ENCODE peak calls at places on chromosome 14, in five cellular contexts. F is mammary epithelial cell, W is neural progenitor cell, T is D721Med, V is WTC11. H is an unnamed sample.

GRCh38 chr14:64074961-64075619 is 219.1 kb downstream of the ESR2 start:
- DNase-seq in F (peak), W (no peak), T (no peak), V (no peak), H (no peak)

GRCh38 chr14:37931998-37932397 is 275.7 kb upstream of the SSTR1 start:
- DNase-seq in F (no peak), W (no peak), T (no peak), V (no peak), H (peak)

GRCh38 chr14:32593290-32593942 is 264.3 kb downstream of the AKAP6 start:
- DNase-seq in F (peak), W (no peak), T (no peak), V (no peak), H (no peak)

GRCh38 chr14:92176476-92176875 is 54.7 kb downstream of the CPSF2 start:
- DNase-seq in F (peak), W (no peak), T (no peak), V (no peak), H (no peak)

GRCh38 chr14:104432611-104433231 is 146.8 kb upstream of the C14orf180 start:
- DNase-seq in F (no peak), W (no peak), T (no peak), V (peak), H (no peak)

GRCh38 chr14:32252030-32252670 is 49.1 kb upstream of the RNU6-8 start:
- DNase-seq in F (peak), W (peak), T (peak), V (peak), H (peak)

GRCh38 chr14:75634848-75635247 is 25.8 kb downstream of the ERG28 start:
- DNase-seq in F (peak), W (no peak), T (no peak), V (no peak), H (no peak)

GRCh38 chr14:63478024-63478423 is 65.2 kb downstream of the PPP2R5E start:
- DNase-seq in F (no peak), W (no peak), T (no peak), V (no peak), H (no peak)

GRCh38 chr14:51305761-51306160 is 65.7 kb downstream of the TMX1 start:
- DNase-seq in F (no peak), W (no peak), T (no peak), V (no peak), H (no peak)

GRCh38 chr14:89388853-89389252 is 28.2 kb downstream of the FOXN3 start:
- DNase-seq in F (no peak), W (peak), T (no peak), V (no peak), H (peak)
- TF ChIP-seq CTCF in F (peak), W (peak), T (no peak), V (no peak), H (peak)

GRCh38 chr14:93986972-93987371 is 10.1 kb upstream of the CCDC197 start:
- DNase-seq in F (no peak), W (no peak), T (no peak), V (no peak), H (no peak)

GRCh38 chr14:93984070-93984469 is 7.7 kb upstream of the ASB2 start:
- DNase-seq in F (peak), W (no peak), T (no peak), V (no peak), H (peak)

GRCh38 chr14:93982684-93983007 is 6.3 kb upstream of the ASB2 start:
- DNase-seq in F (no peak), W (no peak), T (no peak), V (no peak), H (no peak)

GRCh38 chr14:93987376-93987775 is 9.7 kb upstream of the CCDC197 start:
- DNase-seq in F (no peak), W (no peak), T (no peak), V (no peak), H (peak)

DNA sequence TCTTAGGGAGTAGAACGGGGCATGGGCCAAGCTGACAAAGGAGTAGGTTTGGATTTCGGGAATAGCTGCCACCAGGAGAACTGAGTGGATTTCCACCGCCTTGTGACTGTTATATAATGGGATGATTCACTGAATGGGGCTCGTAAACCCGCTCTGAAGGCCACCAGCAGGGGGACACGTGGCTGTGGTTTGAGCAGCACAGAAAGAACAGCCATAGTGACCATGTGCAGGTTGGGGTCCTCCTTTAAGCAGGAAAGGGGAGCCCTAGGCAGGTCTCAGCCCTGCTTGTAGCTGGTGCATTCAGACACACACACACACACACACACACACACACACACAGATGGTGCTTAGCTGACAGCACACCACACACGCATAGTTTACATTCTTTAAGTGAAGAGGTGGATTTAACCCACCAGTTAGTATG is 8.6 kb upstream of the ASB2 start:
- DNase-seq in F (peak), W (peak), T (no peak), V (peak), H (peak)
- TF ChIP-seq CTCF in F (peak), W (peak), T (peak), V (no peak), H (peak)

DNA sequence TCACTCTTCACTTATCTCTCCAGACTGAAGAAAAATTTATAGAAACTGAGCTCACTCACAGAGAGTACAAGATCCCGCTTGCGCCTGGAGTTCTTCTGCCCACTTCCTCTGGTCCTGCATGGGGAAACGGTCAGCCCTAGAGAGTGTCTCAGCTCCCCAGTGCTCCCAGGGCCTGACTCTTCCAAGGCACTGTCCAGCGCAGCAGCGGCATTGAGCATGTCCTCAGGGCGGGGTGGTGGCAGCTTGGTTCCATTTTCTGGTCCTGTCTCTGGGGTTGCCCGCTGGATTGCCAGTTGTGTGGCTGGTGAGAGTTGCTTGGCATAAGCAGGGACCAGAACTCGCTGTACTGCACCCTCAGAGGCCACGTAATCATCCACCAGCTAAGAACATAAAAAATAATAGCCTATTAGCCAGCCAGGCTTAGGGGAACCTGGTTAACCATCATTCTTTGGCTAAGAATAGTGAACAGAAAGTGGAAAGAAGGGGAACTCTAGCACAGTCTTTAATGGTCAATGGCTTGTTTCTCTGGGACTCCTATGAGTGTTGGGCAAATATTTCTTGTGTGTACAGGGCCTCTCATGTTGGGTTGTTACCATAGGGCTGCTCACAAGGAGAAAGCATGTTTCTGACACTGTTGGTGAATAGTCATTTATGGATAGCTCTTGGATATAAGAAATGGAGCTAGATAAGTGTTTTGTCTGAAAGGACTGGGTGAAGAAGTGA is 13.7 kb upstream of the AJUBA start:
- DNase-seq in F (no peak), W (no peak), T (no peak), V (no peak), H (no peak)
- TF ChIP-seq CTCF in F (no peak), W (no peak), T (no peak), V (no peak), H (no peak)

DNA sequence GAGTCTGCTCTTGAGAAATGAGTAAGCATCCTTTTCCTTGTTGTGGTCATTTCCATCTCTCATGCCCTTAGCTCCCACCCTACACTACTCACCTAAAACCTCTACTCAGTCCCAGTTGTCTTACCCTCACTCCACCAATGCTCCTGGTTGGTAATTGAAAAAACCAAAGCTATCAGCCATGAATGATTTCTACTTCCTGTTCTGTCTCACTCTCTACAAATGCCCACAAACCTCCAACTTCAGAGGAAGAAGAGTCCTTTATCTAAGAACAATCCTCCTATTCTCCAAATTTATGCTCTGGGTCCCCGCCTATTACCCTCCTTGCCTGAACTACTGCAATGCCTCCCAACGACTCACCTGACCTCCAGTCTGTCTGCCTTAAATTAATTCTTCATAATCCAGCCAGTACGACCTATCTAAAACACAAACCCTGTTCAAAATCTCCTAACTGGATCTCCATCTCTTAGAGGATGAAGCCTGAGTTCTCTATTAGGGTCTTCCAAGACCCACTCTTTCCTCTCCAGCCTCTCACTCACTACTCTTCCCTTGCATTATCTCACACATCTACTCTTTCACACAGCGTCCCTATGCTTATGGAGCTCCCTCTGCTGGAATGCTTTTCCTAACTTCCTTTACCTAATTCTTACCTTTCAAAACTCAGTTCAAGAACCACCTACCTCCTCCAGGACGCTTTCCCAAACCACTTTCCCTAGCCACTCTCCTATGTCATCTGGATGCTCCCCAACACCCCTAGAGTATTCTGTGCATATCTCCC is 2.2 kb downstream of the DHRS1 start:
- DNase-seq in F (peak), W (peak), T (no peak), V (no peak), H (peak)
- TF ChIP-seq CTCF in F (peak), W (peak), T (peak), V (no peak), H (peak)

GRCh38 chr14:60272177-60272576 is 23.2 kb downstream of the PPM1A start:
- DNase-seq in F (no peak), W (no peak), T (no peak), V (no peak), H (no peak)

GRCh38 chr14:60265163-60265562 is 16.1 kb downstream of the PPM1A start:
- DNase-seq in F (no peak), W (no peak), T (no peak), V (no peak), H (no peak)

DNA sequence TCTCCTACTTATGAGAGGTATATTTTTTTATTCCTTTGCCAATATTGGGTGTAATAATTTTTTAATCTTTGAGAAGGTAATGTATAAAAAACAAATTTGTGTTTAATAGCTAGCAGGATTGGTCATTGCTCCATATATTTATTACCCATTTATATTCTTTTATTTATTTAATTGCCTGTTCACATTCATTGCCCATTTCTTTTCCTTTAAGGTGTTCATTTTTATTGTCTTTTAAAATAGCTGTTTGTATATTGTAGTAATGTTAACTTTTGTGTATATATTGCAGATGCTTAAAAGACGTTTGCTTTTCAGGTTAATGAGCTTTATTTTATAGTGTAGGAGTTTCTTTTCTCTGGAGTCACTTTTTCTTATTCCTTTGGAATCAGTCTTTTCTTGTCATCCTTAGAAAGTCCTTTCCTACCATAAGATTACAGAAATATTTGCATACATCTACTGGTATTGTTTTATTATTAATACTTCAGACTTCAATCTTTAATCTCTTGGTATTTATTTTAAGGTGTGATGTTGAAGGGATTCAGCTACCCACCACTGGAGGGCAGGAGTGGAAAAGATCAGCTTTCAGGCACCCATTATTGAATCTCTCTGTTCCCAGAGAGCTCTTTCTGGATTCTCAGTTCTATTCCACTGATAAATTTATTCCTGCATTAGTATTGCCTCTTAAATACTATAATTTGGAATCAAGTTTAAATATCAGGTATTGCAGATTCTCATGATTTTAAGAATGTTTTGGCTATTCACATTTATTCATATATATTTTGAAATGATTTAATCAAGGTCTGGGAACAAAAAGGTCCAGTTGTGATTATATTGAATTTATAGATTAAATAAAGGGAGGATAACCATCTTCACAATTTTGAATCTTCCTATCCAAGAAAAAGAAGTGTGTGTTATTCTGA is 17.3 kb downstream of the PPM1A start:
- DNase-seq in F (peak), W (peak), T (no peak), V (peak), H (peak)
- TF ChIP-seq CTCF in F (peak), W (peak), T (no peak), V (peak), H (peak)

GRCh38 chr14:68793734-68794129 is 865 bp upstream of the ZFP36L1 start:
- DNase-seq in F (no peak), W (no peak), T (no peak), V (no peak), H (no peak)

GRCh38 chr14:68795602-68796417 is 2.9 kb upstream of the ZFP36L1 start:
- DNase-seq in F (peak), W (peak), T (no peak), V (peak), H (peak)

GRCh38 chr14:68794856-68795601 is 2.2 kb upstream of the ZFP36L1 start:
- DNase-seq in F (peak), W (peak), T (no peak), V (peak), H (peak)

GRCh38 chr14:68792830-68793733 is at the start of gene ZFP36L1:
- DNase-seq in F (peak), W (peak), T (no peak), V (peak), H (peak)

DNA sequence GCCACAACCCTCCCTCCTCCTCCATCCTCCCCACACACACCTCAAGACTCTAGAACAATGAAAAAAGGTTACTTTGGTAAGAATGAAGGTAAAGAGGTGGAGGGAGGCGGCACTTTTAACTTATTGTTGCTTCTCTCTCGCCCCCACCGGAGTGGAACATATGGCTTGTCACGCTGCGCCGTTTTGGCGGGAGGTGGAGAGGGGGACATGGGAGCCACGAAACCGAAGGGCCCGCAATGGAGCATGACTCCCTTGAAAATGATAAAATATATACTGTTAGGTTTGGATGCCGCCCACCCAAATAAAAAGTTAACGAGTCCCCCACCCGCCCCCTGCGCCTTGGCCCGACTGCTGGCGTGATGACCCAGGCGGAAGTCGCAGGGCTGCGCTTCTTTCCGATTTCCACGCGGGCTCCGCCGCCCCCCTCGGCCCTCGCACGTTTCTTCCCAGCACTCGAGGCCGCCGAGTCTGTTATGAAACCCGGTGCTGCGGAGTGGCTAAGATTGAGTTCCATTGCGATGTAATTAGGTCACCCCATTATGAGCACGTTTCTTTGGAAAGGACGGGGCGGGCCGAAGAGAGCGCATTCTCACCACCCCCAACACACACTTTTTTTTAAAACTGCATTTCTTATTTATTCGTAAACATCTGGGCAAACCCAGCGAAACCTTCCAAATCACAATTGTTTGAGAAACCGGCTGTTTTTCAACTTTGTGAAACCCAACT is 1.4 kb upstream of the ZFP36L1 start:
- DNase-seq in F (peak), W (peak), T (no peak), V (peak), H (peak)
- TF ChIP-seq CTCF in F (no peak), W (no peak), T (no peak), V (no peak), H (no peak)

GRCh38 chr14:55641290-55641689 is 61.3 kb downstream of the KTN1 start:
- DNase-seq in F (no peak), W (no peak), T (no peak), V (no peak), H (no peak)
- TF ChIP-seq CTCF in F (no peak), W (no peak), T (no peak), V (no peak), H (no peak)

GRCh38 chr14:55450124-55450523 is 9.7 kb upstream of the TBPL2 start:
- DNase-seq in F (no peak), W (no peak), T (no peak), V (no peak), H (no peak)
- TF ChIP-seq CTCF in F (no peak), W (no peak), T (no peak), V (no peak), H (no peak)

GRCh38 chr14:35300228-35300627 is 8.0 kb downstream of the PSMA6 start:
- DNase-seq in F (no peak), W (no peak), T (no peak), V (no peak), H (no peak)

GRCh38 chr14:35299708-35300107 is 7.5 kb downstream of the PSMA6 start:
- DNase-seq in F (no peak), W (no peak), T (no peak), V (no peak), H (no peak)

GRCh38 chr14:35303149-35303548 is 11.0 kb downstream of the PSMA6 start:
- DNase-seq in F (no peak), W (no peak), T (no peak), V (no peak), H (no peak)

GRCh38 chr14:35302211-35302528 is 10.0 kb downstream of the PSMA6 start:
- DNase-seq in F (no peak), W (no peak), T (no peak), V (no peak), H (no peak)

GRCh38 chr14:35301334-35302210 is 9.4 kb downstream of the PSMA6 start:
- DNase-seq in F (no peak), W (no peak), T (no peak), V (no peak), H (no peak)
- TF ChIP-seq CTCF in F (no peak), W (no peak), T (no peak), V (no peak), H (no peak)

H was measured in GM23338.